ENCODE peak calls at places on chromosomes 11 and 22, in four cellular contexts. Z, U, O and T are unnamed samples.

GRCh38 chr11:76678316-76678715 is 7.8 kb upstream of the LRRC32 start:
- DNase-seq in U (peak), O (no peak), Z (no peak), T (no peak)

GRCh38 chr11:78886616-78887015 is 312.0 kb upstream of the NARS2 start:
- DNase-seq in O (peak), Z (no peak), U (no peak), T (peak)

GRCh38 chr11:23112987-23113886 is 253.0 kb upstream of the CCDC179 start:
- DNase-seq in O (peak), Z (peak), U (peak), T (peak)

GRCh38 chr11:3735827-3736226 is 61.5 kb downstream of the NUP98 start:
- DNase-seq in O (peak), U (no peak), Z (no peak), T (peak)

GRCh38 chr11:103892603-103893002 is 143.8 kb upstream of the DDI1 start:
- DNase-seq in O (peak), U (no peak), Z (no peak), T (peak)

GRCh38 chr11:46330154-46330886 is 16.9 kb upstream of the DGKZ start:
- DNase-seq in O (no peak), Z (no peak), U (no peak), T (no peak)

GRCh38 chr11:117819096-117820040 is 5.2 kb downstream of the FXYD2 start:
- DNase-seq in Z (peak), U (peak), O (peak), T (peak)

GRCh38 chr11:17446482-17446881 is 30.2 kb downstream of the ABCC8 start:
- DNase-seq in U (no peak), Z (no peak), O (no peak), T (no peak)

GRCh38 chr11:129846508-129847335 is 31.1 kb downstream of the TMEM45B start:
- DNase-seq in Z (no peak), O (peak), U (no peak), T (peak)

GRCh38 chr11:61833926-61834277 is 5.8 kb downstream of the FADS2 start:
- DNase-seq in U (no peak), O (peak), Z (no peak), T (no peak)

GRCh38 chr11:86193297-86194095 is 51.1 kb upstream of the EED start:
- DNase-seq in U (peak), Z (peak), O (peak), T (peak)

GRCh38 chr11:6402561-6402981 is 12.3 kb downstream of the SMPD1 start:
- DNase-seq in U (no peak), Z (no peak), O (no peak), T (no peak)

GRCh38 chr22:45925811-45926351 is 51.1 kb downstream of the WNT7B start:
- DNase-seq in O (peak), U (no peak), Z (no peak), T (peak)

GRCh38 chr11:45665206-45665932 is at the start of gene CHST1:
- DNase-seq in O (peak), Z (peak), U (peak), T (peak)

GRCh38 chr11:80285076-80285790 is 844.4 kb upstream of the TENM4 start:
- DNase-seq in O (no peak), Z (no peak), U (no peak), T (no peak)

GRCh38 chr11:26842883-26843282 is 121.0 kb upstream of the SLC5A12 start:
- DNase-seq in O (no peak), Z (no peak), U (no peak), T (no peak)

DNA sequence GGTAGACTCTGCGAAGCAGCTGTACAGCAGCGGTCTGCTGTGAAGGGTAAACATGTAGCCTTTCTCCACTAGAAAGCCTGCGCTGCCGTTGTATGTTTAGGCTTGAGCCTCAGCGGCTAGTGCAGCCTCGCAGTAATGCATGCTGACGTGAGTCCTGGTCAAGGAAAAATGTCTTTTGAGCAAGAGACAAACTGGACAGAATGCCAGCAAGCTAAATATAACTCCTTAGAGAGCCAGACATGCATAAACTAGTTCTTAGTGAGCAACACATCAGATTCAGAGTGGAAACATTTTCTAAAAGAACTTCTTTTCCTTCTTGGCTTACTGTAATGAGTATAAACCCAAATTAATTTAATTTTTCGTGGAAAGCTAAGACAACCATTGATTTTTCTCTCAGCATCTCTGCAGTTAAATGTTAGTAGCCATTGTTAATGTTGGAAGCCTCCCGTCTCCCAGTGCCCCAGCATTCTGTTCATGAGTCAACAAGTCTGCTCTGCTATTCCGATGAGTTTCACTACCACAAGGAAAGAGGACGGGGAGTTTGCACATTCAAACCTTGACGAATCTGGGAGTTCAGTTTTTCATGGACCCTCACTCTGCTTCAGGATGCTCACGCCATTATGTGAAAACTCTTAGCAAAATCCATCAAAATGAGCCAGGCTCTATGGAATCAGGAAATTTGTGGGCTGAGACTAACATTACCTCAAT is 51.4 kb downstream of the JAM3 start:
- DNase-seq in Z (peak), O (peak), U (peak), T (peak)
- H3K4me3 ChIP-seq in Z (no peak), O (peak), U (peak), T (no peak)

GRCh38 chr22:23180301-23180892 is at the start of gene BCR:
- DNase-seq in Z (peak), O (peak), U (peak), T (peak)
- TF ChIP-seq CTCF in Z (no peak), O (no peak), U (no peak), T (no peak)

GRCh38 chr11:105609832-105610781 is at the start of gene GRIA4:
- DNase-seq in O (peak), Z (peak), U (peak), T (peak)
- H3K4me3 ChIP-seq in O (peak), Z (no peak), U (peak), T (no peak)

DNA sequence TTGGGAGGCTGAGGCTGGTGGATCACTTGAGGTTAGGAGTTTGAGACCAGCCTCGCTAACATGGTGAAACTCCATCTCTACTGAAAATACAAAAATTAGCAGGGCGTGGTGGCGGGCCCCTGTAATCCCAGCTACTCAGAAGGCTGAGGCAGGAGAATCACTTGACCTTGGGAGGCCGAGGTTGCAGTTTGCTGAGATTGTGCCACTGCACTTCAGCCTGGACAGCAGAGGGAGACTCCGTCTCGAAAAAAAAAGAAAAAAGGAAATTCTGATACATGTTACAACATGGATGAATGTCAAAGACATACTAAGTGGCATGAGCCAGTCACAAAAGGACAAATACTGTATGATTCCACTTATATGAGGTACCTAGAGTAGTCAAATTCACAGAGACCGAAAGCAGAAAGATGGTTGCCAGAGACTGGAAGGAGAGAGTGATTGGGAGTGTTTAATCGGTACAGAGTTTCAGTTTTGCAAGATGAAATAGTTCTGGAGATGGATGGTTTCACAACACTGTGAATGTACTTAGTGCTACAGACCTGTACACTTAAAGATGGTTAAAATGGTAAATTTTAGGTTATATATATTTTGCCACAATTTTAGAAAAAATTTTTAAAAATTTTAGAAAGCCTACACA is 92.3 kb downstream of the BLID start:
- DNase-seq in Z (no peak), U (peak), O (no peak), T (no peak)
- TF ChIP-seq CTCF in Z (no peak), U (no peak), O (peak), T (no peak)

GRCh38 chr22:20979940-20980453 is 2.1 kb upstream of the LZTR1 start:
- DNase-seq in Z (no peak), O (no peak), U (no peak), T (no peak)
- H3K4me3 ChIP-seq in Z (no peak), O (peak), U (no peak), T (peak)

DNA sequence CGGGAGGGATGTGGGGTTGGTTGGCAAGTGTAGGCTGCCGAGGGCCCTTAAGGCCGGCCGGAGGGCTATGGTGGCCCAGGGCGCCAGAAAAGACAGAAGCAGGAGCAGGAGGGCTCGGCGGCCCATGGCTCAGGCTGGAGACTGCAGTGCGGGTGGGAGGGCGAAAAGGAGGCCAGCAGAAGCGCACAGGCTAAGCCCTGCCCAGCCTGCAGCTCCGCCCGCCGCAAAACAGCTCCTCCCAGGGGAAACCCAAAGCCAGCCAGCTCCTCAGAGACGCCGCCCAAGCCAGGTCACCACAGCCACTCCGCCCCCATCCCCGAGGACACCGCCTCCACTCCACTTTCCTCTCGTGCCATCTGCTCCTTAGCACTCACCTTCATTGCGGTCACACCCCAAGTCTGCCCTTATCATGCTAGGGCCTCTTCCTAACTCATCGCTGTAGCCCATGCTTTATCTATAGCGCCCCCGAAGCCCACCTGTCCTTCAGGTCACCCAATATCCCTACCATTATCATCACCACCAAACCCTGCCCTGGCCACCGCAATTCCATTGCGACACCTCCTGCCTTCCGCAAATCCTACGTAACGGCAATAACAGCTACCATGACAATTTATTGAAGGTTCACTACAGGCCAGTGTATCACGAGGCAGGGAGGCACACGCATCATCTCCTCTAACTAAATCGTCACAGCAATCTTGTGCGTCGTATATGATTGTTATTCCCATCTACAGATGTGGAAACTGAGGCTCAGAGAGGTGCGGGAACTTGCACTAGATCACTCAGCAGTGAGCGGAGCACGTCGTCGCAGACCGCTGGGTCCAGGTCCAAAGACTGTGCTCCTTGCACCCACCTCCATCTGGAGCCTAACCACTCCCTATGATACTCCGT is at the start of gene PRCP:
- DNase-seq in Z (peak), O (peak), U (peak), T (peak)
- TF ChIP-seq CTCF in Z (no peak), O (no peak), U (no peak), T (no peak)

GRCh38 chr11:30348035-30348434 is 25.1 kb downstream of the ARL14EP start:
- DNase-seq in Z (no peak), U (no peak), O (no peak), T (no peak)

GRCh38 chr11:30342736-30343166 is 19.8 kb downstream of the ARL14EP start:
- DNase-seq in U (no peak), Z (peak), O (no peak), T (no peak)

GRCh38 chr11:30345644-30346043 is 22.7 kb downstream of the ARL14EP start:
- DNase-seq in Z (no peak), O (no peak), U (no peak), T (no peak)

GRCh38 chr11:30346068-30346688 is 23.3 kb downstream of the ARL14EP start:
- DNase-seq in Z (peak), U (peak), O (peak), T (peak)

DNA sequence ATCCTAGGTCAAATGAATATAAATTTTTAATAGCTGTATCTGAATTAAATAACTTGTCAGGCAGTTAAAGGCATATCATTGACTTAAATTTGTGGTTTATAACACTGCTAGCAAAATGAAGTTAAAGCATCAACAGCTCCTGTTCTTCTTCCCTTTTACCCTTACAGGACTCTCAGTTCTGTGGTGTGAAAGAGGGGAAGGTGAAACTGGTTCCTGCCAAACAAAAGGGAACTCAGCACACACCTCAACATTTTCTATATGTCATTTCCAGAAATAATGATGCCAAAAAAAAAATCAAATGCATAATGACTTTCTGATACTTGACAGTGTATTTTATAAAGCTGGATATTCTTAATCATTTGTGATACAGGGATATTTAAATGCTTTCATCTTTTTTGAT is 21.2 kb downstream of the ARL14EP start:
- DNase-seq in O (no peak), Z (no peak), U (no peak), T (no peak)
- H3K4me3 ChIP-seq in O (no peak), Z (no peak), U (no peak), T (no peak)